ENCODE peak calls at places on chromosomes 5 and 9, in six cellular contexts. W is HepG2, N is A549, E is WTC11, C is K562, A is endothelial cell of umbilical vein. O is an unnamed sample.

GRCh38 chr5:177356756-177357458 is 817 bp upstream of the RGS14 start:
- DNase-seq in E (no peak), W (no peak), A (no peak), N (no peak), C (no peak), O (no peak)

GRCh38 chr5:81234801-81235200 is 1.7 kb downstream of the CKMT2 start:
- DNase-seq in W (no peak), A (no peak), C (no peak), N (no peak), E (no peak), O (no peak)

GRCh38 chr9:135053133-135053532 is 34.3 kb upstream of the OLFM1 start:
- DNase-seq in N (no peak), E (no peak), W (no peak), A (no peak), C (no peak), O (no peak)

GRCh38 chr9:130837644-130838043 is 2.6 kb downstream of the ABL1 start:
- DNase-seq in A (peak), E (no peak), C (no peak), W (no peak), N (no peak), O (no peak)

GRCh38 chr9:101758300-101758930 is 20.0 kb upstream of the GRIN3A start:
- DNase-seq in C (no peak), W (no peak), E (no peak), A (no peak), N (no peak), O (no peak)

GRCh38 chr9:107750741-107751521 is 261.4 kb upstream of the KLF4 start:
- DNase-seq in C (no peak), A (peak), W (peak), E (no peak), N (peak), O (no peak)

GRCh38 chr5:150320048-150320555 is 17.4 kb upstream of the ARSI start:
- DNase-seq in N (peak), C (no peak), E (no peak), A (no peak), W (no peak), O (no peak)

GRCh38 chr9:112546149-112547012 is 59.8 kb downstream of the KIAA1958 start:
- DNase-seq in E (no peak), N (no peak), A (no peak), W (no peak), C (peak), O (no peak)

GRCh38 chr5:39361306-39361705 is 3.0 kb downstream of the C9 start:
- DNase-seq in C (no peak), E (no peak), N (no peak), W (no peak), A (no peak), O (no peak)

GRCh38 chr9:134219721-134220060 is 55.3 kb upstream of the RNU6ATAC start:
- DNase-seq in E (no peak), N (no peak), A (no peak), C (no peak), W (no peak), O (no peak)

GRCh38 chr9:77316058-77316457 is 138.7 kb downstream of the VPS13A start:
- DNase-seq in A (no peak), N (no peak), E (no peak), C (no peak), W (no peak), O (no peak)
- TF ChIP-seq JUN in A (no peak), N (no peak), E (no peak), C (no peak), W (no peak), O (no peak)

DNA sequence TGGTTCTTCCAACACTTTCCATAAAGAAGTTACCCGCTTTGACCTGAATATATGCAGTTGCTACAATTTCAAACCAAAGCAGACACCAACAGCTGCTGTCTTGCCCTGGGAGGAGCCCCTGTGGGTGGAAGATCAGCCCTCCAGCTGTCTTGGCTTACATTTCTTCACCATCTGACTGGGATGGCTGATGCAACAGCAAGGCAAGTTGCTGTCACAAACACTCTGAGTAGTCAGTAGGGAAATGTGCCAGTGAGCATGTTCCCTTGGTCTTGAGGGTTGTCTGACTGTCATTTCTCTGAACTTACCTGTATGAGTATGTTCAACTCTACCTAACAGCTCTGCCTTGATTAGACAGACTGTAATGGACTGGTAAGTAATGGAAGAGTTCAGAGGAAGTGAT is 152.9 kb downstream of the SGCD start:
- DNase-seq in N (peak), W (no peak), C (no peak), E (no peak), A (no peak), O (no peak)
- TF ChIP-seq JUN in N (no peak), W (no peak), C (no peak), E (no peak), A (no peak), O (no peak)

DNA sequence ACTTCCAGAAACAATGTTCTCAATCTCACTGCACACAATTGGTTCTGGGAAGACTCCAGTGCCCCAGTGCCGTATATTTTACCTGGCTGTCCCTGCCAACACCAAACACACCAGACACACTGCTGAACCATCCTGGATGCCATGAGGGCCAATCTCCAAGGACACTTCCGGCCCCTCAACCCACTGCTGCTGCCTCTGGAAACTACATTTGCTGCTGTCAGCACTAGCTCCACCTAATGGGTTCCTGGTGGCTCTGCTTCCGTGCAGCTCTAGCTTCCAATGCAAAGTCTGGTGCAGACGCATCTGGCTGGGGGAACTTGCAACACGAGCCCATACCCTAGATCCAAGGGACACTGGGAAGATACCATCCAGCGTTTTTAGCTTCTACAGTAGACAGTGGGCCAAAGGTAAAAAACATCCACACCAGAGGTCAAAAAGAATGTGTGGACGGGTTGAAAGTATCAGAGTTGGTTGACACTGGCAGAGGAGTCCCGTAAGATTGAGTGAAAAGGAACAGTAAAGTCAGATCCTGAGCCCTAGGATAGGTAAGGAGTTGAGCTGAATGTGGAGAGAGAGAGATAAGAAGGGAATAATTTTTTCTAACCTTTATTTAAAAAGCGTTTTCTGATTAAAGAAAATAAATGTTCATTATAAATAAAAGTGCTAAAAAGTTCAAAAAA is 99.7 kb upstream of the KIF2A start:
- DNase-seq in A (no peak), E (peak), C (peak), N (peak), W (peak), O (no peak)
- TF ChIP-seq JUN in A (no peak), E (no peak), C (no peak), N (no peak), W (no peak), O (no peak)

DNA sequence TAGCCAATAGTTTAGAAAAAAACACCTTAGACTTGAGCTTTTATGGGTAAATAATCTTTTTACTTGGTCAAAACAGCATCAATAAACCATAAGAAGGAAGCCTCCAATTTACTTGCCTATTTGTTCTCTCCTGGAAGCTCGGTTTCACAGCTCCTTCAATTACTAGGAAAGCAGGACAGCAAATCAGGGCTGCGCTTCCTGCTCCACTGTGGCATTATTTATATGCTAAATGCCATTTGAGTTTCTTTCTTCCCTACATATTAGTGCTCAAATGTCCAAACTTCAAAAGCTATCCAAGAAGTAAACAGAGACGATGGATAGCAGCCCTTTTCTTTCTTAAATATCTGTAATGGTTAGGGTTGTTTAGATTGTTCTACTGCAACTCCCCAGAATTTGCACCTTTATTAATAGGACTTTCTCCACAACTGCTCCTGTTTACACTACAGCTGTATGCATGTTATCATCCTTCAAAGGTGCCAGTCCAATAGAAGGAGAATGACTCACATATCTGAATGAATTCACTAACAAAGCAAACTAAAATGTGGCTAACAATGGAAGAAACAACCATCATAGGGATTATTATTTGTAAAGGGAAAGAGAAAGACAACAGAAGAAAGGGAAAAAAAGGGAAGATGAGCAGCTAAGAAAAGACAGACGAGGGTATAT is 58.7 kb downstream of the MED27 start:
- DNase-seq in E (no peak), N (no peak), W (no peak), C (no peak), A (peak), O (no peak)
- TF ChIP-seq JUN in E (no peak), N (no peak), W (no peak), C (no peak), A (no peak), O (no peak)

GRCh38 chr5:73399761-73400160 is 48.8 kb downstream of the FOXD1 start:
- DNase-seq in E (no peak), N (no peak), W (no peak), A (no peak), C (no peak), O (no peak)

DNA sequence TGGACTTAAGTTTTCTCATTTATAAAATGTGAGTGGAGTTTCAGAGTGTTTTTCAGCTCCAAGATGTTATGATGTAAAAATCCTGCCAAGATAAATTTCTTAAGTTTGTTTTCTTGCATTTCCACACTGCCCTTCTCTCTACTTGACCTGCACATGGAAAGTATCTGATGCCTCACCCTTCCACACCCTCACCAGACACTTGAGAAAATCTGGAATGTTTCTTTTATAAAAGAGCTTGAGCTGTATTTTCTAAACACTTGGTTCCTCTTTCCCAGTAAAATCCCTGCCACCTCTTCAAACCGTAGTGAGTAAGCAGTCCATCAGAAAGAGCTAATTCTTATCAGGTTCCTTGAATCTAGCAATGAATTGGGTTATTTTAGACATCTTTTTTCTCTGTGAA is 42.9 kb downstream of the FOXD1 start:
- DNase-seq in W (no peak), E (no peak), C (no peak), A (no peak), N (no peak), O (no peak)
- TF ChIP-seq JUN in W (no peak), E (no peak), C (no peak), A (no peak), N (no peak), O (no peak)

GRCh38 chr5:141319202-141319601 is 1.4 kb downstream of the TAF7 start:
- DNase-seq in W (no peak), N (no peak), A (no peak), E (no peak), C (no peak), O (no peak)
- TF ChIP-seq JUN in W (no peak), N (no peak), A (no peak), E (no peak), C (no peak), O (no peak)

DNA sequence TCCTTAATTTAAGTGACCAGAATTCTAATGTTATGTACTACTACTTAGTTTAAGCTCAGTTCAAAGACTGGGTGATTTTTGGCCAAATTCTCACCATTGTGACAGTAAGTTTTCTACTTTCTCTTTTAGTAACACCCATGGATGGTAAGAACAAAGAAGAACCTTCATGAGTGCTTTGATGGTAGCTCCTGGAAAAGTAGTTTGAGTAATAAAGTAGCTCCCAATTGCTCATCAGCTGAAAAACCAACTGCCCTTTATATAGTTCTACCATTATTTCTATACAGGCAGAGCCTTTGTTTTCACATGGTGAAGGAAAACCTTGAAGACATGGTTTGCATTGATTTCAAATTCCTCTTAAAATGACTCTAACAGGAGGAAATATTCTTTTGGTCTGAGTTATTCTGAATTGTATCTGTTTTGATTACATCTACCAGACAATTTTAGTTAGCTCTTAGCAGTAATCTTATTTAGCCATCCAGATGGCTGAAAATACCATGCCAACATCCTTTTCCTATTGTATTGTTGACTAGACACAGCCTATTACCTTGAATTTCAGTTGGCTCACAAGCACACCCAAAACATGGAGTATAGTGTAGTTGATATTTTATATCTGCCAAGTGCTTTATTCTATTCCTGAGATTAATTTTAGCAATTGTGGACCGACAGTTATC is 23.7 kb upstream of the STARD4 start:
- DNase-seq in N (no peak), W (no peak), E (no peak), A (no peak), C (no peak), O (no peak)
- TF ChIP-seq JUN in N (no peak), W (no peak), E (no peak), A (no peak), C (no peak), O (no peak)

GRCh38 chr9:19665146-19665863 is 123.5 kb downstream of the SLC24A2 start:
- DNase-seq in A (no peak), E (no peak), N (no peak), C (no peak), W (no peak), O (no peak)
- TF ChIP-seq JUN in A (no peak), E (no peak), N (no peak), C (no peak), W (no peak), O (no peak)